ENCODE peak calls at places on chromosomes 13 and 19, in eight cellular contexts. G is HT1080; O is SHP77; Y is AG04450; B is stimulated activated effector memory CD8-positive, alpha-beta T cell treated with anti-CD3 and anti-CD28 coated beads, Interleukin-12 subunit alpha, Interleukin-12 subunit beta, amount 100 ng/mL, for 72 hours; C is DMS 273 treated with DMSO at 0.1 percent for 48 hours; Z is occipital lobe; K is IMR-90. U is an unnamed sample.

GRCh38 chr13:39226359-39226758 is 188.1 kb downstream of the NHLRC3 start:
- DNase-seq in G (no peak), O (no peak), Y (no peak), B (no peak), C (no peak), Z (no peak), K (no peak), U (peak; percentile 1)

GRCh38 chr13:48859168-48860105 is 116.3 kb upstream of the FNDC3A start:
- DNase-seq in G (no peak), O (no peak), Y (no peak), B (no peak), C (no peak), Z (no peak), K (no peak), U (peak; percentile 44)

GRCh38 chr13:36519432-36519831 is 87.1 kb downstream of the CCNA1 start:
- DNase-seq in G (no peak), O (no peak), Y (no peak), B (no peak), C (no peak), Z (no peak), K (no peak), U (no peak)

GRCh38 chr19:13843104-13843921 is 33.6 kb upstream of the NANOS3 start:
- DNase-seq in G (peak; percentile 68), O (peak; percentile 13), Y (no peak), B (no peak), C (no peak), Z (no peak), K (peak; percentile 47), U (no peak)

GRCh38 chr13:77028202-77028601 is 1.2 kb upstream of the FBXL3 start:
- DNase-seq in G (peak; percentile 30), O (peak; percentile 66), Y (no peak), B (no peak), C (no peak), Z (no peak), K (no peak), U (no peak)

GRCh38 chr13:24161010-24161775 is 673 bp downstream of the SPATA13 start:
- DNase-seq in G (peak; percentile 9), O (no peak), Y (no peak), B (peak; percentile 33), C (no peak), Z (no peak), K (no peak), U (no peak)

GRCh38 chr19:42469311-42470239 is 26.8 kb upstream of the CXCL17 start:
- DNase-seq in G (peak; percentile 11), O (no peak), Y (no peak), B (no peak), C (no peak), Z (no peak), K (no peak), U (peak; percentile 38)

GRCh38 chr13:86383561-86383960 is 584.3 kb upstream of the SLITRK6 start:
- DNase-seq in G (no peak), O (peak; percentile 49), Y (no peak), B (no peak), C (no peak), Z (no peak), K (no peak), U (no peak)

GRCh38 chr13:25397763-25398162 is 26.0 kb downstream of the ATP8A2 start:
- DNase-seq in G (no peak), O (no peak), Y (no peak), B (no peak), C (no peak), Z (no peak), K (no peak), U (no peak)

GRCh38 chr13:69857188-69857821 is 250.3 kb upstream of the ATXN8OS start:
- DNase-seq in G (peak; percentile 53), O (peak; percentile 57), Y (no peak), B (no peak), C (peak; percentile 4), Z (no peak), K (peak; percentile 1), U (peak; percentile 85)

GRCh38 chr13:44141213-44141724 is 232.4 kb upstream of the SERP2 start:
- DNase-seq in G (no peak), O (no peak), Y (no peak), B (no peak), C (no peak), Z (no peak), K (no peak), U (no peak)

GRCh38 chr19:55985254-55985653 is 1.3 kb upstream of the NLRP5 start:
- DNase-seq in G (no peak), O (no peak), Y (no peak), B (no peak), C (no peak), Z (no peak), K (no peak), U (no peak)

GRCh38 chr13:67096418-67096817 is 133.7 kb downstream of the PCDH9 start:
- DNase-seq in G (no peak), O (no peak), Y (no peak), B (no peak), C (no peak), Z (no peak), K (no peak), U (no peak)

GRCh38 chr19:34994643-34995471 is 5.3 kb upstream of the GRAMD1A start:
- DNase-seq in G (no peak), O (peak; percentile 85), Y (no peak), B (no peak), C (no peak), Z (no peak), K (no peak), U (no peak)

GRCh38 chr19:18173572-18174294 is at the start of gene IFI30:
- DNase-seq in G (no peak), O (peak; percentile 82), Y (no peak), B (peak; percentile 48), C (peak; percentile 68), Z (no peak), K (no peak), U (peak; percentile 94)

GRCh38 chr13:30704596-30704995 is 30.7 kb upstream of the ALOX5AP start:
- DNase-seq in G (no peak), O (no peak), Y (no peak), B (no peak), C (no peak), Z (no peak), K (no peak), U (no peak)

GRCh38 chr19:50435627-50436026 is 2.9 kb downstream of the MYBPC2 start:
- DNase-seq in G (no peak), O (no peak), Y (no peak), B (no peak), C (no peak), Z (no peak), K (no peak), U (no peak)

GRCh38 chr13:99658266-99658991 is 157.2 kb downstream of the TM9SF2 start:
- DNase-seq in G (peak; percentile 18), O (peak; percentile 63), Y (no peak), B (peak; percentile 14), C (peak; percentile 63), Z (peak; percentile 41), K (peak; percentile 25), U (peak; percentile 86)

GRCh38 chr19:48844472-48844871 is 8.2 kb upstream of the HSD17B14 start:
- DNase-seq in G (peak; percentile 74), O (no peak), Y (peak; percentile 16), B (no peak), C (no peak), Z (no peak), K (peak; percentile 68), U (peak; percentile 82)

GRCh38 chr19:8456064-8456463 is 11.3 kb downstream of the HNRNPM start:
- DNase-seq in G (no peak), O (no peak), Y (no peak), B (no peak), C (no peak), Z (no peak), K (no peak), U (no peak)

GRCh38 chr13:97724450-97724849 is 229.0 kb upstream of the IPO5 start:
- DNase-seq in G (no peak), O (no peak), Y (no peak), B (no peak), C (no peak), Z (no peak), K (no peak), U (no peak)

GRCh38 chr19:10095948-10096614 is 6.4 kb downstream of the ANGPTL6 start:
- DNase-seq in G (peak; percentile 65), O (peak; percentile 90), Y (peak; percentile 56), B (peak; percentile 93), C (peak; percentile 77), Z (peak; percentile 80), K (peak; percentile 89), U (peak; percentile 97)